ENCODE peak calls at places on chromosomes 13 and 19, in four cellular contexts. R is uterus, J is lower leg skin, U is IMR-90. S is an unnamed sample.

GRCh38 chr19:15222738-15223648 is 9.3 kb downstream of the EPHX3 start:
- DNase-seq in R (peak; percentile 92), J (peak; percentile 95), U (peak; percentile 95), S (peak; percentile 98)

GRCh38 chr13:39961036-39961435 is 305.6 kb downstream of the COG6 start:
- DNase-seq in R (no peak), J (no peak), U (no peak), S (no peak)

GRCh38 chr13:44243198-44243852 is 130.3 kb upstream of the SERP2 start:
- DNase-seq in R (peak; percentile 61), J (no peak), U (peak; percentile 74), S (no peak)

GRCh38 chr13:77300176-77301141 is 26.4 kb downstream of the MYCBP2 start:
- DNase-seq in R (no peak), J (no peak), U (peak; percentile 86), S (no peak)

GRCh38 chr13:21670006-21670882 is 629 bp upstream of the FGF9 start:
- DNase-seq in R (peak; percentile 45), J (peak; percentile 91), U (peak; percentile 48), S (no peak)

GRCh38 chr19:2291185-2291751 is 9.3 kb upstream of the PEAK3 start:
- DNase-seq in R (no peak), J (no peak), U (no peak), S (no peak)

GRCh38 chr13:49657241-49657641 is 28.9 kb downstream of the ARL11 start:
- DNase-seq in R (no peak), J (no peak), U (no peak), S (no peak)

GRCh38 chr19:3554254-3555083 is 2.9 kb downstream of the MFSD12 start:
- DNase-seq in R (no peak), J (no peak), U (no peak), S (no peak)

GRCh38 chr13:61833228-61833627 is 417.6 kb upstream of the PCDH20 start:
- DNase-seq in R (no peak), J (no peak), U (no peak), S (no peak)

GRCh38 chr19:19746286-19747213 is 13.6 kb upstream of the ZNF14 start:
- DNase-seq in R (no peak), J (no peak), U (no peak), S (no peak)

GRCh38 chr13:78603240-78603947 is at the start of gene POU4F1:
- DNase-seq in R (no peak), J (no peak), U (peak; percentile 11), S (no peak)

GRCh38 chr13:51932231-51932630 is 70.5 kb downstream of the CCDC70 start:
- DNase-seq in R (no peak), J (peak; percentile 61), U (no peak), S (no peak)

GRCh38 chr13:58018020-58018419 is 386.5 kb downstream of the PCDH17 start:
- DNase-seq in R (no peak), J (no peak), U (no peak), S (no peak)

GRCh38 chr19:50977626-50978025 is 6.1 kb downstream of the KLK7 start:
- DNase-seq in R (no peak), J (no peak), U (no peak), S (no peak)

DNA sequence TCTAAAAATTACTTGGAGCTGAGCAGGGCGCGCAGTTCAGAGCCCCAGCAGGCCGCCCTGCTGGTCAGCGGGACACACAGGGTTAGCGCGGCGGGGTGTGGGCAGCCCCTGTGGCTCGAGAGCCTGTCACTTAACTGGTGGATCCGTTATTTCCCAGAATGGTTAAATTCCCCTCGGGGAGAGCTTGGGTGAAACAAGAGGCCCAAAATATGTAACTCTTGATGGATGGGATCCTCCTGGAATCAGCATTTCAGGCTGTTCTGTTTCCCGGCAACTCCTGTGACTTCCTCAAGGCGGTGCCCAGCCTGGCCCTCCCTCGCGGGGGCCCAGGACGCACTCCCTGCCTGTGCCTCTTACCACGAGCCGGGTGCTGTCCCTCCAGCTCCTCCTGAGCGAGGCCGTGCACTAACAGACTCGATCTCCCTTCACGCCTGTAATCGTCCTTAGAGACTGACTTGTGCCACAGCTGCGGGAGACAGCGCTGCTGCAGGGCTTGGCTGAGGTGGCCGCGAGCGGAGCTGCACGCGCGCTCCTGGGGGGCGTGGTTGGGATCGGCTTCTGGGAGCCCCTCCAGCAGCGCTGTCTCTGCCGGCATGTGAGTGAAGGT is 9.7 kb downstream of the PTBP1 start:
- DNase-seq in R (no peak), J (no peak), U (no peak), S (no peak)
- TF ChIP-seq POLR2A in R (no peak), J (no peak), U (no peak), S (no peak)

GRCh38 chr13:41001695-41002094 is 17.4 kb downstream of the ELF1 start:
- DNase-seq in R (no peak), J (no peak), U (no peak), S (no peak)
- TF ChIP-seq POLR2A in R (no peak), J (no peak), U (no peak), S (no peak)

GRCh38 chr19:35901854-35902661 is at the start of gene HCST:
- DNase-seq in R (no peak), J (no peak), U (peak; percentile 22), S (peak; percentile 56)
- TF ChIP-seq POLR2A in R (no peak), J (no peak), U (no peak), S (no peak)

GRCh38 chr19:40578442-40578908 is 1.8 kb downstream of the SHKBP1 start:
- DNase-seq in R (no peak), J (no peak), U (peak; percentile 41), S (no peak)

GRCh38 chr19:40575326-40575725 is 1.3 kb upstream of the SHKBP1 start:
- DNase-seq in R (no peak), J (no peak), U (no peak), S (no peak)

GRCh38 chr19:40576181-40576584 is 490 bp upstream of the SHKBP1 start:
- DNase-seq in R (no peak), J (no peak), U (no peak), S (no peak)

GRCh38 chr19:40580619-40581018 is 3.9 kb downstream of the SHKBP1 start:
- DNase-seq in R (no peak), J (no peak), U (no peak), S (no peak)

DNA sequence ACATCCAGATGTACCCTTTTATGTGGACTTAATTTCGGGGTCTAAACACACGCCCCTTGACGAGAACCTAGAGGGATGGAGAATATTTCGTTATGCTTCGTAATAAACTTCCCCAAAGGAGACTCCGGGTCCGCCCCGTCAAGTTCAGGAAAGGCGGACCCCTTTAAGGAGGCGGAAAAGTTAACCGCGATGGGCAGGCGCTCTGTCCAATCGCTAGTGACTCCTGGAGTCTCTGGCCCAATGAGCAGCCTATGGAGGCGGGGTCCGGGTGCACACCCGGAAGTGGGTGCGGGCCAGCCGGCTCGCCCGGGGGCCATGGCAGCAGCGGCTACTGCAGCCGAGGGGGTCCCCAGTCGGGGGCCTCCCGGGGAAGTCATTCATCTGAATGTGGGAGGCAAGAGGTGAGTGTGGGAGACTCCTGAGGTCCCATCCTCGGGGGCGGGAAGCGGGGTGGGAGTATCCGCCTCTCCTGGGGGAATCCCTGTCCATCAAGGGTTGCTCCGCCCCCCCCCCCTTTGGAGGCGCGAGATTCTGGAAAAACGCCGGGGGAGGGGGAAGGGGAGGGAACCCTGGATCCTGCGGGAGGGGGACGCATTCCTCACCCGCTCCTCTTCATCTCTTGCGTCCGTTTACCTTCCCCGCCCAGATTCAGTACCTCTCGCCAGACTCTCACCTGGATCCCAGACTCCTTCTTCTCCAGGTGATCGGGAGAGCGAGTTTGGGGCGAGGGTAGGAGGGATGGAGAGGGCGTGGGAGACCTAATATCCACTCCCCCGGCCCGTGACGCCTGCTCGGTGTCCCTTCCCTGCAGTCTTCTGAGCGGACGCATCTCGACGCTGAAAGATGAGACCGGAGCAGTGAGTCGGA is at the start of gene SHKBP1:
- DNase-seq in R (peak; percentile 96), J (peak; percentile 98), U (peak; percentile 92), S (peak; percentile 99)
- TF ChIP-seq POLR2A in R (peak; percentile 52), J (peak; percentile 22), U (peak; percentile 50), S (no peak)

S was measured in H54.